ENCODE peak calls at places on chromosomes 11 and 22, in five cellular contexts. X is GM23338, O is transverse colon, U is endothelial cell of umbilical vein, F is HCT116. C is an unnamed sample. For H3K4me1, the result is how much of the 10 kb centered on the place peaks cover.

GRCh38 chr22:32322986-32323385 is 34.7 kb upstream of the RFPL3 start:
- DNase-seq in X (no peak), O (no peak), U (no peak), F (no peak), C (no peak)

GRCh38 chr11:128379587-128380279 is 207.6 kb downstream of the ETS1 start:
- DNase-seq in X (no peak), O (no peak), U (no peak), F (no peak), C (no peak)

GRCh38 chr22:33923660-33924246 is 3.5 kb upstream of the LARGE1 start:
- DNase-seq in X (peak), O (peak), U (peak), F (peak), C (peak)

GRCh38 chr11:12377106-12377823 is at the start of gene PARVA:
- DNase-seq in X (peak), O (peak), U (peak), F (peak), C (peak)

GRCh38 chr11:88164806-88165205 is 10.4 kb downstream of the RAB38 start:
- DNase-seq in X (no peak), O (no peak), U (no peak), F (no peak), C (no peak)

GRCh38 chr11:2796091-2796490 is 89.5 kb downstream of the CDKN1C start:
- DNase-seq in X (no peak), O (peak), U (no peak), F (no peak), C (peak)

GRCh38 chr11:65468874-65469333 is 29.9 kb upstream of the MALAT1 start:
- DNase-seq in X (peak), O (peak), U (peak), F (peak), C (peak)

GRCh38 chr11:27041141-27041869 is 690 bp downstream of the BBOX1 start:
- DNase-seq in X (no peak), O (no peak), U (no peak), F (no peak), C (no peak)

GRCh38 chr11:107563702-107564101 is 1.8 kb downstream of the ALKBH8 start:
- DNase-seq in X (peak), O (peak), U (peak), F (peak), C (no peak)

GRCh38 chr11:92728628-92729027 is 240.8 kb upstream of the MTNR1B start:
- DNase-seq in X (no peak), O (no peak), U (no peak), F (no peak), C (no peak)

GRCh38 chr11:2523821-2524391 is 79.1 kb downstream of the KCNQ1 start:
- DNase-seq in X (no peak), O (peak), U (no peak), F (no peak), C (peak)

GRCh38 chr11:95698939-95699562 is 90.5 kb downstream of the FAM76B start:
- DNase-seq in X (no peak), O (no peak), U (no peak), F (no peak), C (no peak)

GRCh38 chr22:46596032-46596441 is 24.1 kb upstream of the GRAMD4 start:
- DNase-seq in X (no peak), O (no peak), U (no peak), F (no peak), C (peak)

GRCh38 chr22:30867746-30868662 is 100.6 kb downstream of the MORC2 start:
- DNase-seq in X (no peak), O (peak), U (no peak), F (no peak), C (peak)

GRCh38 chr11:61709110-61709509 is 28.9 kb downstream of the DAGLA start:
- DNase-seq in X (no peak), O (no peak), U (no peak), F (no peak), C (no peak)

GRCh38 chr11:46725338-46726205 is 6.6 kb downstream of the F2 start:
- DNase-seq in X (peak), O (no peak), U (no peak), F (no peak), C (no peak)

GRCh38 chr11:116342148-116342547 is 430.6 kb downstream of the BUD13 start:
- DNase-seq in X (no peak), O (no peak), U (no peak), F (no peak), C (no peak)

GRCh38 chr11:70129051-70129592 is 51.0 kb downstream of the ANO1 start:
- DNase-seq in X (no peak), O (no peak), U (no peak), F (no peak), C (no peak)

GRCh38 chr22:45240137-45240809 is 421 bp downstream of the KIAA0930 start:
- DNase-seq in X (peak), O (peak), U (peak), F (no peak), C (no peak)
- H3K4me1 ChIP-seq in X (under half), O (under half), U (under half), F (under half), C (under half)

DNA sequence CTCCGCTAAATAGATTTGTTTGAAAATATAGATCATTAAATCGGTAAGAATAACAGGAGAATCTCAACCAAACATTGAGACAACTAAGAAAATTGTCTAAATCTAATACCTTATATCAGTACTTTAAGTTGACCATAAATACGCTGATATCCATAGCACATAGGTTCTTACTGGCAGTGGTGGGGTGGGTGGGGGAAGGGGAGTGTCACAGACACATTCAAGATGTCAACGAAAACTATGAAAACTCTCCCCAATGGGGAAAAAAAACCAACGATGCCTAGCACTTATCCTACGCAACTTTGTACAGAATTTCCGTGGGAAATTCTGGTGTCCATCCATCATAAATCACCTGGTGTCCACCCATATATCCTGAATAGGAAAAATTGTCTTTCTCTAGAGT is 6.2 kb downstream of the GRAP2 start:
- DNase-seq in X (no peak), O (no peak), U (no peak), F (no peak), C (no peak)
- H3K27ac ChIP-seq in X (no peak), O (peak), U (no peak), F (no peak), C (no peak)

DNA sequence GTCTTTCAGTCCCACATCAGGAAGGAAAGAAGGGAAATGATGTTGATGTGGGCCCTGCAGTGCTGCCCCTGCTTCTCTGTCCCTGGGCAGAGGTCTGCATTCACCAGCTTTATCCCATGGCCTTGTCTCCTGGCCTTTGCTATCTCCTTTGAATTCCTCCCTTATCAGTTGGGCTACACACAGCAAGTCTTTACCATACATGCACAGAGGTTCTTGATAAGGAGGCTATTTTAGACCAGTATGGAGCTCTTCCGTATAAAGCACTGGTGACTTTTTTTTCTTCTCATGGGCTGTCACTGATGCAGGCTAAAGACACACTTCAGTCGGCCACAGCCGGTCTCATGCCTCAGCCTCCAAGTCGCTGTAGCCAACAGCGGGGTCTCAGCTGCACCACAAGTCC is 20.2 kb downstream of the MYO18B start:
- DNase-seq in X (no peak), O (no peak), U (peak), F (no peak), C (no peak)
- TF ChIP-seq POLR2AphosphoS5 in X (no peak), O (no peak), U (no peak), F (no peak), C (no peak)

GRCh38 chr22:50284479-50284878 is 14.3 kb upstream of the MAPK11 start:
- DNase-seq in X (no peak), O (no peak), U (no peak), F (no peak), C (no peak)
- H3K4me1 ChIP-seq in X (under half), O (under half), U (under half), F (under half), C (under half)

GRCh38 chr22:37054078-37054440 is 2.5 kb downstream of the KCTD17 start:
- DNase-seq in X (no peak), O (no peak), U (no peak), F (no peak), C (no peak)
- H3K27ac ChIP-seq in X (no peak), O (peak), U (no peak), F (no peak), C (no peak)

GRCh38 chr22:20217563-20217962 is 50.6 kb downstream of the RTN4R start:
- DNase-seq in X (no peak), O (no peak), U (no peak), F (no peak), C (no peak)

GRCh38 chr22:20218320-20218872 is 49.7 kb downstream of the RTN4R start:
- DNase-seq in X (no peak), O (no peak), U (no peak), F (no peak), C (no peak)

GRCh38 chr22:20218981-20219380 is 49.1 kb downstream of the RTN4R start:
- DNase-seq in X (no peak), O (no peak), U (no peak), F (no peak), C (no peak)

GRCh38 chr22:20215742-20216141 is 52.4 kb downstream of the RTN4R start:
- DNase-seq in X (no peak), O (no peak), U (no peak), F (no peak), C (no peak)

DNA sequence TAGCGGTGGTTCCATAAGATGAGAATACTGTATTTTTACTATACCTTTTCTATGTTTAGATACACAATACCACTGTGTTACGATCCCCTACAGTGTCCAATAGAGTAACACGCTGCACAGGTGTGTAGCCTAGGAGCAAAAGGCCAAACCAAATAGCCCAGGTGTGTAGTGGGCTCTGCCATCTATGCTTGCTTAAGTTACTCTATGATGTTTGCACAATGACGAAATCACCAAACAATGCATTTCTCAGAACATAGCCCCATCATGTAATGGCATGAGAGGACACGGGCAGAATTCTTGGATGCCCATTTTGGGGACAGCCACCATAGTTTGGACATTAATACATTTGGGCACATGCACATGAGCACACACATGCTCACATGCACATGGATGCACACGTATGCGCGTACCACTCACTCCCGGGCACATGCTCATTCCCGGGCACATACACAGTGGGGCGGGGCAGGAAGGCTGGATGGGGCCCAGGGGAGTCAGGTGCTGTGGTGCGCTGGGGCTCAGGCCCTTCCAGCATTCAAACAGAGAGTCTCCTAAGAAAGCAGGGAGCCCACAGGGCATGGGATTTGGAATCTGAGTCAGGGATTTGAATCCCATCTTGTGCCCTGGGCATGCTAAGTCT is 51.1 kb downstream of the RTN4R start:
- DNase-seq in X (no peak), O (no peak), U (no peak), F (no peak), C (no peak)
- TF ChIP-seq POLR2AphosphoS5 in X (no peak), O (no peak), U (no peak), F (no peak), C (no peak)

GRCh38 chr11:60127311-60127811 is 38.9 kb downstream of the MS4A2 start:
- DNase-seq in X (no peak), O (no peak), U (no peak), F (no peak), C (no peak)
- H3K4me1 ChIP-seq in X (under half), O (under half), U (under half), F (under half), C (under half)